ENCODE peak calls at places on chromosome 19, in ten cellular contexts. X, J, L, W, N, C, P, H, G and D are unnamed samples.

GRCh38 chr19:55672418-55672817 is 2.6 kb upstream of the EPN1 start:
- DNase-seq in X (no peak), J (no peak), L (no peak), W (no peak), N (no peak), C (no peak), P (no peak), H (no peak), G (no peak), D (no peak)

GRCh38 chr19:18387395-18387794 is 1.4 kb downstream of the GDF15 start:
- DNase-seq in X (no peak), J (no peak), L (no peak), W (no peak), N (no peak), C (no peak), P (no peak), H (no peak), G (no peak), D (no peak)

GRCh38 chr19:38862321-38863059 is 12.7 kb upstream of the HNRNPL start:
- DNase-seq in X (peak; percentile 48), J (no peak), L (no peak), W (no peak), N (no peak), C (peak; percentile 96), P (peak; percentile 94), H (no peak), G (peak; percentile 81), D (peak; percentile 59)

GRCh38 chr19:49686503-49687088 is 2.8 kb upstream of the ADM5 start:
- DNase-seq in X (no peak), J (no peak), L (no peak), W (no peak), N (no peak), C (no peak), P (no peak), H (no peak), G (no peak), D (no peak)

GRCh38 chr19:58474291-58474996 is 1.7 kb upstream of the ZNF446 start:
- DNase-seq in X (no peak), J (no peak), L (no peak), W (no peak), N (no peak), C (no peak), P (no peak), H (no peak), G (peak; percentile 11), D (no peak)

GRCh38 chr19:28737021-28737525 is 475.9 kb downstream of the UQCRFS1 start:
- DNase-seq in X (no peak), J (no peak), L (no peak), W (no peak), N (peak; percentile 65), C (no peak), P (no peak), H (no peak), G (no peak), D (no peak)

GRCh38 chr19:21092107-21092506 is 10.1 kb downstream of the ZNF714 start:
- DNase-seq in X (no peak), J (no peak), L (no peak), W (no peak), N (no peak), C (no peak), P (no peak), H (no peak), G (no peak), D (no peak)

GRCh38 chr19:51712461-51713081 is 11.2 kb downstream of the HAS1 start:
- DNase-seq in X (no peak), J (no peak), L (peak; percentile 51), W (no peak), N (peak; percentile 87), C (no peak), P (no peak), H (no peak), G (no peak), D (no peak)

GRCh38 chr19:1106841-1107654 is 3.3 kb downstream of the GPX4 start:
- DNase-seq in X (no peak), J (peak; percentile 48), L (no peak), W (no peak), N (peak; percentile 62), C (no peak), P (no peak), H (peak; percentile 83), G (no peak), D (peak; percentile 32)

DNA sequence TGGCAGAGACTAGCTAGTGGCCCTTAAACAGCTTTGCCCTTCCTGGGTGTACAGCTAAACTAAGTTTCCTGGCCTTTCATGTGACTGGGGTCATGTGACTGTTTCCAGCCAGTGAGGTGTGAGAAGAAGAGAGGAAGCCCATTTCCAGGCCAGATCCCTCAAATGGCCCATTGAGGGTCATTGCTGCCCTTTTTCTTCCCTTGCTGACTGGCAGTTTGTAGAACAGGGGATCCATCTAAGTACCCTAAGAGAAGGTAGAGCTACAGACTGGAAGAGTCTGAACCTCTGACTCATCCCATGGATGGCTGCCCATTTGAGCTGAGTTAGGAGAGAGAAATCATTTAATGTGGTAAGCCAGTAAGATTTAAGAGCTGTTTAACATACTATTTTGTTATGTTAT is 2.8 kb downstream of the SWSAP1 start:
- DNase-seq in X (no peak), J (no peak), L (no peak), W (no peak), N (peak; percentile 27), C (peak; percentile 54), P (peak; percentile 85), H (no peak), G (no peak), D (peak; percentile 48)
- TF ChIP-seq POLR2AphosphoS5 in X (no peak), J (no peak), L (no peak), W (no peak), N (no peak), C (no peak), P (no peak), H (no peak), G (no peak), D (no peak)

GRCh38 chr19:33868821-33869412 is 72.2 kb downstream of the KCTD15 start:
- DNase-seq in X (peak; percentile 16), J (peak; percentile 35), L (peak; percentile 59), W (peak; percentile 90), N (peak; percentile 55), C (peak; percentile 43), P (peak; percentile 77), H (peak; percentile 67), G (peak; percentile 73), D (peak; percentile 14)
- TF ChIP-seq CTCF in X (no peak), J (no peak), L (no peak), W (no peak), N (no peak), C (peak; percentile 13), P (no peak), H (no peak), G (no peak), D (no peak)

GRCh38 chr19:40284501-40285352 is at the start of gene AKT2:
- DNase-seq in X (no peak), J (no peak), L (peak; percentile 98), W (no peak), N (peak; percentile 88), C (peak; percentile 31), P (peak; percentile 85), H (peak; percentile 95), G (peak; percentile 94), D (no peak)

GRCh38 chr19:40284251-40284500 is 969 bp downstream of the AKT2 start:
- DNase-seq in X (no peak), J (no peak), L (no peak), W (no peak), N (no peak), C (no peak), P (no peak), H (no peak), G (no peak), D (no peak)

GRCh38 chr19:40282920-40283319 is 2.2 kb downstream of the AKT2 start:
- DNase-seq in X (no peak), J (no peak), L (no peak), W (no peak), N (no peak), C (no peak), P (peak; percentile 37), H (peak; percentile 6), G (no peak), D (no peak)

GRCh38 chr19:40282209-40282580 is 3.0 kb downstream of the AKT2 start:
- DNase-seq in X (no peak), J (no peak), L (no peak), W (no peak), N (no peak), C (no peak), P (peak; percentile 57), H (peak; percentile 44), G (no peak), D (no peak)

GRCh38 chr19:40283414-40284250 is 1.5 kb downstream of the AKT2 start:
- DNase-seq in X (no peak), J (no peak), L (no peak), W (no peak), N (no peak), C (no peak), P (peak; percentile 58), H (peak; percentile 59), G (peak; percentile 9), D (no peak)
- TF ChIP-seq POLR2AphosphoS5 in X (no peak), J (no peak), L (no peak), W (no peak), N (no peak), C (no peak), P (no peak), H (no peak), G (no peak), D (no peak)

GRCh38 chr19:42048992-42049391 is 21.0 kb downstream of the GRIK5 start:
- DNase-seq in X (no peak), J (no peak), L (no peak), W (no peak), N (no peak), C (peak; percentile 34), P (no peak), H (no peak), G (no peak), D (peak; percentile 32)

GRCh38 chr19:42053037-42053935 is 16.7 kb downstream of the GRIK5 start:
- DNase-seq in X (no peak), J (no peak), L (no peak), W (no peak), N (no peak), C (no peak), P (no peak), H (no peak), G (no peak), D (no peak)

GRCh38 chr19:42051166-42052115 is 18.6 kb downstream of the GRIK5 start:
- DNase-seq in X (no peak), J (peak; percentile 47), L (no peak), W (no peak), N (peak; percentile 20), C (no peak), P (no peak), H (no peak), G (no peak), D (no peak)

GRCh38 chr19:42054205-42054604 is 15.8 kb downstream of the GRIK5 start:
- DNase-seq in X (no peak), J (no peak), L (no peak), W (no peak), N (no peak), C (no peak), P (no peak), H (no peak), G (no peak), D (no peak)

DNA sequence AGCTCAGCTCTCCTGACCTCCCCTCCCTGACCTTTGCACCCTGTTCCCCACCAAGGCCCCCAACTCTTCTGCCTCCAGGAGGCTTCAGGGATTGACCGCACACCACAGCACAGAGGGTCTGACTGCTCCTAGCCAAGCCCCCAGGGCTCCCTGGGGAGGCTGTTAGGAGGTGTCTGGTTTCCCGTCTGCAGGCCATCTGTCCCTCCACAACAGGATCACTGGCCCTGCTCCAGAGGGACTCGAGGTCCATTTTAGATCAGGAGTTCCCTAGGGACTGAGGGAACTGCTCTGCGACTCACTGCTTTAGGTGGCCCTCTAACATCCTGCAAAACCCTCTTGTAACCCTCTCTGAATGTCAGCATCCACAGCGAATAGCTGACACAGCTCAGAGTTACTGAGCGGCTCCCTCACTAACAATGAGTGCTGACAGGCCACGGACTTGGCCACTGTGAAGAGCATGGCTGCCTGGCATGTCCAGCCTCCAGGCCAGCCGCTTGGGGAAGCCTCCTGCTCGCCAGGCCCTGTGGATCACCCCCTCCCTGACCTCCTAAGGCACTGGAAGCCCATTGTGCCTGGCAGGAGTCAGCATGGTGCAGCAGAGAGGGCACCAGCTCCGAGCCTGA is 17.7 kb downstream of the GRIK5 start:
- DNase-seq in X (no peak), J (no peak), L (no peak), W (no peak), N (no peak), C (no peak), P (no peak), H (no peak), G (peak; percentile 50), D (no peak)
- TF ChIP-seq CTCF in X (no peak), J (no peak), L (no peak), W (no peak), N (no peak), C (no peak), P (no peak), H (no peak), G (no peak), D (no peak)